ENCODE peak calls at places on chromosomes 16 and 17, in four cellular contexts. I is H1, Q is H9, W is mesenchymal stem cell. Z is an unnamed sample.

GRCh38 chr17:31391496-31391949 is at the start of gene RAB11FIP4:
- DNase-seq in I (no peak), Q (peak; percentile 47), W (peak; percentile 18), Z (no peak)

GRCh38 chr17:77445030-77445907 is 304.5 kb downstream of the SEC14L1 start:
- DNase-seq in I (no peak), Q (no peak), W (no peak), Z (no peak)

GRCh38 chr17:78173025-78173715 is 4.8 kb downstream of the SYNGR2 start:
- DNase-seq in I (no peak), Q (no peak), W (peak; percentile 21), Z (no peak)

GRCh38 chr16:1156111-1156982 is 3.4 kb downstream of the CACNA1H start:
- DNase-seq in I (no peak), Q (no peak), W (no peak), Z (no peak)

GRCh38 chr17:65468321-65468720 is 93.1 kb downstream of the AXIN2 start:
- DNase-seq in I (no peak), Q (no peak), W (no peak), Z (no peak)

GRCh38 chr17:73827627-73828241 is 183.5 kb upstream of the SDK2 start:
- DNase-seq in I (peak; percentile 38), Q (peak; percentile 74), W (no peak), Z (no peak)

GRCh38 chr16:80924372-80924978 is 82.2 kb downstream of the CMC2 start:
- DNase-seq in I (peak; percentile 66), Q (peak; percentile 87), W (peak; percentile 6), Z (peak; percentile 46)

GRCh38 chr16:11136600-11136999 is 119.4 kb downstream of the SOCS1 start:
- DNase-seq in I (no peak), Q (peak; percentile 18), W (peak; percentile 24), Z (no peak)

GRCh38 chr17:29740017-29740416 is 117.3 kb upstream of the CORO6 start:
- DNase-seq in I (no peak), Q (no peak), W (no peak), Z (peak; percentile 47)

GRCh38 chr17:35187481-35187880 is 6.7 kb downstream of the SLC35G3 start:
- DNase-seq in I (no peak), Q (no peak), W (no peak), Z (no peak)

GRCh38 chr16:14013571-14014283 is 57.4 kb upstream of the MRTFB start:
- DNase-seq in I (no peak), Q (no peak), W (peak; percentile 88), Z (no peak)

GRCh38 chr16:62079236-62079635 is 43.0 kb upstream of the CDH8 start:
- DNase-seq in I (no peak), Q (no peak), W (no peak), Z (no peak)

DNA sequence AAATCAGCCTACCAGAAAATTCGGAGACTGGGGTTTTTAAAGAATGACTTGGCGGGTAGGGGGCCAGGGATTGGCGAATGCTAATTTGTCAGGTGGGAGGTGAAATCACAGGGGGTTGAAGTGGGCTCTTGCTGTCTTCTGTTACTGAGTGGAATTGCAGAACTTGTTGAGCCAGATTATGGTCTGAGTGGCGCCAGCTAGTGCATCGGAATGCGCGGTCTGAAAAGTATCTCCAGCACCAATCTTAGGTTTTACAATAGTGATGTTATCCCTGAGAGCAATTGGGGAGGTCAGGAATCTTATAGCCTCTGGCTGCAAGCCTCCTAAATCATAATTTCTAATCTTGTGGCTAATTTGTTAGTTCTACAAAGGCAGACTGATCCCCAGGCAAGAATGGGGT is 762 bp upstream of the RBL2 start:
- DNase-seq in I (no peak), Q (no peak), W (no peak), Z (no peak)
- H4K8ac ChIP-seq in I (no peak overlapping the region), Q (no peak overlapping the region), W (no peak overlapping the region), Z (no peak overlapping the region)

GRCh38 chr17:37761065-37761464 is 16.2 kb upstream of the HNF1B start:
- DNase-seq in I (no peak), Q (no peak), W (no peak), Z (no peak)
- H3K4me2 ChIP-seq in I (no peak overlapping the region), Q (no peak overlapping the region), W (no peak overlapping the region), Z (no peak overlapping the region)

DNA sequence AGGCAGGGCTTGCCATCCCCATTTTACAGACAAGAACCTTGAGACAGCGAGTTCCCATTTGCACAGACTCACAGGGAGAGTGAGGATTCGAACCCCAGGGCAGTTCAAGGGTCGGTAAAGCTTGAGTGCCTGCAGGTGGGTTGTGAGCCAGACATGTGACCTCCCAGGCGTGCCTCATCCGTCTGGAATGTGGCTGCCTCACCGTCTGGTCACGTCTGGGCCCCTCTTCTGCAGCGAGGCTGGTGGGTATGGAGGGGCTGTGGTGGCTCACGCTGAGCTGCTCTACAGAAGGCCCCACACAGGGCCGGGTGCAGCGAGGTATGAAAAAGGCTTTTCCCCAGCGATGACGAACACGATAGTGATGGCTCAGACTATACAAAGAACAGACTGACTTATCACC is 35.8 kb upstream of the LHX1 start:
- DNase-seq in I (peak; percentile 64), Q (peak; percentile 83), W (peak; percentile 48), Z (no peak)
- H2BK12ac ChIP-seq in I (peak overlapping the region; percentile 2), Q (no peak overlapping the region), W (no peak overlapping the region), Z (no peak overlapping the region)

GRCh38 chr16:53042235-53042645 is 10.5 kb downstream of the CHD9NB start:
- DNase-seq in I (no peak), Q (no peak), W (no peak), Z (no peak)
- H4K8ac ChIP-seq in I (no peak overlapping the region), Q (no peak overlapping the region), W (peak overlapping the region; percentile 60), Z (no peak overlapping the region)

GRCh38 chr17:12099412-12099811 is 78.7 kb downstream of the MAP2K4 start:
- DNase-seq in I (no peak), Q (no peak), W (no peak), Z (no peak)
- H3K4me2 ChIP-seq in I (no peak overlapping the region), Q (no peak overlapping the region), W (no peak overlapping the region), Z (no peak overlapping the region)

GRCh38 chr16:87791295-87792204 is 25.8 kb upstream of the KLHDC4 start:
- DNase-seq in I (no peak), Q (peak; percentile 35), W (no peak), Z (no peak)

GRCh38 chr16:87789437-87790277 is 23.9 kb upstream of the KLHDC4 start:
- DNase-seq in I (no peak), Q (no peak), W (no peak), Z (no peak)

GRCh38 chr16:87794485-87795078 is 28.8 kb upstream of the KLHDC4 start:
- DNase-seq in I (no peak), Q (no peak), W (no peak), Z (no peak)

GRCh38 chr16:87790278-87791023 is 24.7 kb upstream of the KLHDC4 start:
- DNase-seq in I (no peak), Q (no peak), W (no peak), Z (no peak)

DNA sequence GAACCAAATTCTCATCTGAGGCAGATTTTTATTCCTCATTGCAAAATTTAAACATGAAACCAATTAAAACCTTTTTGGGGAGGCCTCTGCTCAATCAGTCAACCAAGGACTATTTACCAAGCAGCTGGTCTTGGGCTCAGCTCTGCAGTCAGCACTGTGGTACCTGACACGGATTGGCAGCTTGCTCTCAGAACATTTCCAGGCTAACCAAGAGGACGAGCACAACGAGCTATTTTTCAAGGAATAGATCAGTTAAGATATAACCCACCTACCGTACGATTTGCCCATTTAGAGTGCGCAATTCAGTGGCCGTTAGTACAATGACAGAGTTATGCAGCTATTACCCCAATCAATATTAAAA is 26.4 kb upstream of the KLHDC4 start:
- DNase-seq in I (no peak), Q (no peak), W (no peak), Z (no peak)
- H2BK12ac ChIP-seq in I (no peak overlapping the region), Q (no peak overlapping the region), W (no peak overlapping the region), Z (no peak overlapping the region)

GRCh38 chr17:81931557-81932332 is 4.2 kb upstream of the MAFG start:
- DNase-seq in I (no peak), Q (no peak), W (no peak), Z (no peak)

GRCh38 chr17:81932333-81932983 is 4.6 kb downstream of the PYCR1 start:
- DNase-seq in I (no peak), Q (no peak), W (no peak), Z (no peak)

GRCh38 chr17:81934098-81934757 is 2.9 kb downstream of the PYCR1 start:
- DNase-seq in I (no peak), Q (no peak), W (no peak), Z (no peak)

GRCh38 chr17:81934850-81935708 is 2.0 kb downstream of the PYCR1 start:
- DNase-seq in I (no peak), Q (no peak), W (no peak), Z (no peak)

DNA sequence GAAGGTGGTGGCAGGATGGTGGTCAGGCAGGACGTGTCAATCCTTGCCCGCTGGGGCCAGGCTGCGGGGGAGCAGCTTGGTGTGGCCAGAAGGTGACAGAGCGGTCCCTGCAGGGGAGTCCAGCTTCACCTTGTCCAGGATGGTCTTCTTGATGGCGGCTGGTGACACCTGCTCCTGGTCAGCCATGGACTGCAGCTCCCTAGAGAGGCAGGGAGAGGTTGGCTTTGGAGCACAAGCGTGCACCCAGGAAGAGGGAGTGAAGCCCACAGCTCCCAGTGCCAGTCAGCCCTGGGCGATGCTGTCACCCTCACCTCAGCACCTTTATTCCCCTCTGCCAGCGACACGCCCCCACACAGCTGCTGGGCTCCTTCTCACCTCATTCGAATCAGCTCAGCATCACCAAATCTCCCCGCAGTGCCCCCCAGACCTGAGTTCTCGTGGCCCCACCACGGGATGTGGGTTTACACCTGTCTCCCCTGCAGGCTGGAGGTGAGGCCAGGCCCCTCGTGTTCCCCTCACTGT is 3.9 kb downstream of the PYCR1 start:
- DNase-seq in I (no peak), Q (no peak), W (no peak), Z (no peak)
- H4K8ac ChIP-seq in I (no peak overlapping the region), Q (no peak overlapping the region), W (no peak overlapping the region), Z (peak overlapping the region; percentile 65)

DNA sequence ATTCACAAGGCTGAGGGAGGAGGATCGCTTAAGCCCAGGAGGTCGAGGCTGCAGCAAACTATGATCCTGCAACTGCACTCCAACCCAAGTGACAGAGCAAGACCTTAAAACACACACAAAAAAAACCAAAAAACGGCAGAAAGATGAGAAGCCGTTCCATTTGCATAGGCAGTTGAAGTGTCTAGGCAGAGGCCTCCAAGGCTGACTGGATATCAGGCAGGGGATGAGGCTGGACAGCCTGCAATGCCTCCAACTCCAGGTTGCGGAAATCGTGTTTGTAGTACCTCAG is 2.0 kb upstream of the FBXL19 start:
- DNase-seq in I (no peak), Q (no peak), W (no peak), Z (no peak)
- H3K4me2 ChIP-seq in I (peak overlapping the region; percentile 55), Q (peak overlapping the region; percentile 58), W (peak overlapping the region; percentile 86), Z (peak overlapping the region; percentile 24)

GRCh38 chr16:3149630-3150345 is 15.0 kb downstream of the ZNF213 start:
- DNase-seq in I (no peak), Q (peak; percentile 84), W (peak; percentile 78), Z (peak; percentile 65)
- H2BK12ac ChIP-seq in I (no peak overlapping the region), Q (no peak overlapping the region), W (no peak overlapping the region), Z (no peak overlapping the region)

Z was measured in neuronal stem cell.